ENCODE peak calls at places on chromosomes 1 and 21, in eight cellular contexts. Q, Y, N, K, H, G, U and B are unnamed samples.

GRCh38 chr1:175016073-175016722 is 7.0 kb downstream of the MRPS14 start:
- DNase-seq in K (no peak), H (peak), N (peak), U (peak), G (no peak), Q (peak), Y (no peak), B (no peak)

GRCh38 chr1:227066999-227067398 is 126.9 kb downstream of the COQ8A start:
- DNase-seq in Y (no peak), G (no peak), N (no peak), H (no peak), U (no peak), Q (no peak), K (no peak), B (no peak)

GRCh38 chr1:34985063-34985770 is at the start of gene TMEM35B:
- DNase-seq in Y (peak), U (peak), G (peak), Q (peak), K (peak), N (peak), H (peak), B (peak)

GRCh38 chr1:73783367-73783766 is 414.6 kb downstream of the LRRIQ3 start:
- DNase-seq in K (no peak), G (no peak), Q (no peak), H (no peak), U (no peak), Y (no peak), N (no peak), B (no peak)

GRCh38 chr1:9179450-9179849 is 50.5 kb upstream of the GPR157 start:
- DNase-seq in G (no peak), H (no peak), U (no peak), Y (no peak), N (no peak), Q (no peak), K (no peak), B (no peak)

GRCh38 chr1:109723351-109723750 is 11.3 kb downstream of the GSTM5 start:
- DNase-seq in G (no peak), Q (no peak), N (no peak), U (peak), Y (no peak), K (no peak), H (no peak), B (no peak)

GRCh38 chr1:165925498-165926079 is 98.2 kb downstream of the UCK2 start:
- DNase-seq in N (no peak), Y (no peak), Q (no peak), K (no peak), G (no peak), U (no peak), H (no peak), B (no peak)

GRCh38 chr1:111139234-111139955 is 498 bp downstream of the DRAM2 start:
- DNase-seq in U (peak), G (peak), N (peak), Y (peak), Q (peak), H (peak), K (peak), B (peak)

GRCh38 chr1:227069490-227069889 is 129.4 kb downstream of the COQ8A start:
- DNase-seq in Y (no peak), H (no peak), K (no peak), G (no peak), Q (no peak), N (no peak), U (no peak), B (no peak)

GRCh38 chr1:32494196-32494595 is 29.3 kb downstream of the ZBTB8B start:
- DNase-seq in K (no peak), H (peak), Y (no peak), G (no peak), N (no peak), U (peak), Q (no peak), B (no peak)

GRCh38 chr1:38840281-38840680 is 19.3 kb downstream of the RRAGC start:
- DNase-seq in G (no peak), Y (no peak), Q (no peak), K (no peak), U (no peak), H (no peak), N (no peak), B (no peak)

GRCh38 chr1:93827128-93827527 is 51.9 kb downstream of the DNTTIP2 start:
- DNase-seq in Y (no peak), G (no peak), Q (peak), H (no peak), U (no peak), N (no peak), K (no peak), B (no peak)

GRCh38 chr1:89953072-89953626 is 41.8 kb upstream of the ZNF326 start:
- DNase-seq in Q (peak), Y (peak), U (peak), G (peak), K (no peak), H (peak), N (peak), B (peak)

GRCh38 chr1:158014702-158015320 is 21.4 kb downstream of the KIRREL1 start:
- DNase-seq in U (no peak), Q (no peak), N (no peak), Y (peak), H (no peak), K (no peak), G (peak), B (no peak)

GRCh38 chr1:62175568-62176179 is 19.0 kb upstream of the L1TD1 start:
- DNase-seq in U (peak), G (peak), H (peak), N (peak), Q (peak), K (peak), Y (peak), B (peak)

GRCh38 chr1:173477286-173478098 is at the start of gene PRDX6:
- DNase-seq in Y (no peak), N (peak), K (peak), U (peak), Q (peak), G (peak), H (peak), B (peak)

GRCh38 chr1:235945775-235946565 is 79.3 kb upstream of the LYST start:
- DNase-seq in Y (no peak), U (no peak), K (no peak), Q (no peak), N (no peak), H (no peak), G (no peak), B (no peak)

GRCh38 chr1:31715873-31716220 is 12.0 kb upstream of the COL16A1 start:
- DNase-seq in N (no peak), K (no peak), Q (no peak), H (no peak), Y (no peak), G (no peak), U (no peak), B (no peak)

GRCh38 chr1:165364432-165365133 is 8.1 kb upstream of the LMX1A start:
- DNase-seq in U (no peak), Q (peak), K (no peak), Y (no peak), N (no peak), H (peak), G (no peak), B (no peak)

GRCh38 chr1:21490774-21491482 is 18.3 kb upstream of the ALPL start:
- DNase-seq in K (no peak), G (peak), Q (peak), U (peak), H (peak), N (peak), Y (peak), B (peak)

GRCh38 chr1:43706598-43707190 is 642 bp upstream of the ST3GAL3 start:
- DNase-seq in N (peak), U (peak), Y (peak), K (no peak), G (peak), H (peak), Q (peak), B (peak)

GRCh38 chr1:55280731-55281130 is 65.6 kb upstream of the USP24 start:
- DNase-seq in Y (no peak), H (no peak), N (no peak), G (no peak), K (no peak), U (peak), Q (peak), B (no peak)

GRCh38 chr1:53370369-53370961 is 42.6 kb upstream of the LRP8 start:
- DNase-seq in U (no peak), Y (no peak), Q (no peak), H (no peak), G (no peak), N (no peak), K (peak), B (no peak)

GRCh38 chr1:57831624-57832023 is 407.8 kb upstream of the DAB1 start:
- DNase-seq in Q (peak), U (peak), H (peak), K (no peak), Y (no peak), G (no peak), N (peak), B (no peak)

GRCh38 chr1:41740630-41741239 is 178.0 kb downstream of the HIVEP3 start:
- DNase-seq in H (peak), U (no peak), Q (no peak), K (no peak), G (no peak), N (no peak), Y (no peak), B (peak)

GRCh38 chr1:226960944-226961765 is 21.1 kb downstream of the COQ8A start:
- DNase-seq in H (no peak), G (no peak), U (no peak), Y (no peak), N (no peak), K (no peak), Q (no peak), B (peak)

GRCh38 chr1:59736744-59737143 is 78.0 kb upstream of the HOOK1 start:
- DNase-seq in N (no peak), G (no peak), U (no peak), Y (no peak), H (no peak), K (no peak), Q (no peak), B (no peak)

GRCh38 chr1:36975642-36976041 is 58.7 kb downstream of the GRIK3 start:
- DNase-seq in U (no peak), K (no peak), Y (no peak), Q (no peak), N (no peak), G (no peak), H (no peak), B (no peak)

GRCh38 chr1:162902372-162902771 is 41.4 kb upstream of the CCDC190 start:
- DNase-seq in H (peak), Y (no peak), K (no peak), N (peak), Q (peak), G (no peak), U (peak), B (no peak)

GRCh38 chr1:41153750-41154274 is 88.3 kb downstream of the SCMH1 start:
- DNase-seq in Y (no peak), U (no peak), H (no peak), Q (no peak), G (no peak), K (no peak), N (no peak), B (no peak)

GRCh38 chr1:65525297-65526048 is 105.0 kb downstream of the LEPR start:
- DNase-seq in G (peak), K (peak), Q (no peak), N (no peak), U (no peak), Y (peak), H (no peak), B (peak)

GRCh38 chr1:33082575-33083112 is 1.7 kb downstream of the AZIN2 start:
- DNase-seq in Y (no peak), H (peak), G (no peak), Q (peak), K (no peak), U (no peak), N (no peak), B (no peak)

GRCh38 chr1:201540846-201541735 is 2.2 kb downstream of the NAV1 start:
- DNase-seq in N (no peak), G (no peak), Q (no peak), H (no peak), U (no peak), Y (no peak), K (no peak), B (no peak)

GRCh38 chr1:201544710-201545109 is 5.8 kb downstream of the NAV1 start:
- DNase-seq in Q (no peak), Y (no peak), U (no peak), K (no peak), N (no peak), H (no peak), G (no peak), B (no peak)

GRCh38 chr1:201543871-201544521 is 5.1 kb downstream of the NAV1 start:
- DNase-seq in G (no peak), Y (no peak), Q (no peak), H (no peak), U (no peak), K (no peak), N (no peak), B (no peak)

GRCh38 chr1:201542166-201543045 is 3.5 kb downstream of the NAV1 start:
- DNase-seq in H (no peak), Q (peak), Y (no peak), K (no peak), N (peak), U (peak), G (no peak), B (no peak)

DNA sequence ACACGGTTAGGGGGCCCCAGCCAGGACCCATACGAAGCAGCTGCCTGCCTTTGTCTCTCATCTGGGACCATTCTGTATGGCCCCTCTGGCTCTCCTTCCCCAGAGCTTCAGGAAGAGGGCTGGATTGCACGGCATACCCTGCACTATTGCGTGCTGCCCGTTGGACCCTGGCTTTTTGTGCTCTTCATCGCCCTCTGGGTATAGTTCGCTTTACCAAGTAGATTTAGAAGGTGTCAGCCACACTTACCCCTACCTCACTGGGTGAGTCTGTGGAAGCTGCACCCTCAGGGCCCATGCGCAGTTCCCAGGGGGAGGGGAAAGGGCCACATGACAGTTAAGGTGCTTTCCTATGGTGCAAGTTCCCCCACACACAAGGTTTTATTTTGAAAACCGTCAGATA is 7.2 kb downstream of the NAV1 start:
- DNase-seq in K (no peak), U (no peak), Y (peak), G (peak), Q (no peak), H (no peak), N (no peak), B (no peak)
- TF ChIP-seq CTCF in K (no peak), U (no peak), Y (peak), G (peak), Q (no peak), H (no peak), N (no peak), B (no peak)

GRCh38 chr21:34073749-34074282 is 438 bp downstream of the MRPS6 start:
- DNase-seq in K (peak), G (peak), Y (peak), H (peak), U (no peak), Q (no peak), N (no peak), B (peak)

GRCh38 chr21:34075099-34075425 is 1.7 kb downstream of the MRPS6 start:
- DNase-seq in H (no peak), Y (no peak), Q (no peak), N (no peak), K (no peak), U (no peak), G (no peak), B (no peak)

GRCh38 chr21:34073032-34073748 is at the start of the genes MRPS6 and SLC5A3:
- DNase-seq in Q (peak), Y (peak), K (peak), H (peak), U (peak), N (peak), G (peak), B (peak)

GRCh38 chr21:34075760-34076159 is 2.4 kb downstream of the MRPS6 start:
- DNase-seq in H (peak), G (no peak), Y (no peak), Q (no peak), N (no peak), K (no peak), U (no peak), B (no peak)

GRCh38 chr21:34074283-34075098 is 1.1 kb downstream of the MRPS6 start:
- DNase-seq in U (no peak), Q (no peak), H (peak), K (no peak), G (peak), N (no peak), Y (peak), B (peak)
- TF ChIP-seq CTCF in U (no peak), Q (no peak), H (no peak), K (peak), G (no peak), N (no peak), Y (no peak), B (peak)

DNA sequence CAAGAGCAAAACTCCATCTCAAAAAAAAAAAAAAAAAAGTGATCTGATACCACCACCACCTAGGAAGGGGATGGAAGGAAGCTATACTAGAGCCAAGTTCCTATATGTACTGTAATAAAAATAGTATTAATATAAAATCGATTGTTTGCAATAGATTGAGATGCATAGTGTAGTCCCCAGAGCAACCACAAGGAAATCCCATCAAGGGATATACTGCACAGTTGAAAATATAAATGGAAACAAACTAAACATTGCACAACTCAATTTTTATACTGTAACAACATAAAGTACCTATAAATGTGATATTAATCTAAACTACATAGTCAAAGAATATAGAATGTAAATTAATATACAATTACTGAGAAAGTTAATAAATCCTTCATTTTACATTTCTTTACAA is 20.9 kb upstream of the PSMG1 start:
- DNase-seq in K (no peak), U (no peak), Q (no peak), N (no peak), G (no peak), Y (no peak), H (no peak), B (no peak)
- TF ChIP-seq CTCF in K (peak), U (peak), Q (peak), N (peak), G (no peak), Y (peak), H (peak), B (peak)

GRCh38 chr1:1353389-1354151 is 4.4 kb upstream of the DVL1 start:
- DNase-seq in U (no peak), Q (no peak), N (no peak), H (no peak), K (no peak), G (peak), Y (no peak), B (no peak)

GRCh38 chr1:1355376-1355775 is 3.0 kb downstream of the MXRA8 start:
- DNase-seq in Y (peak), G (no peak), N (no peak), Q (peak), H (peak), U (peak), K (no peak), B (no peak)

GRCh38 chr1:1352784-1353388 is 3.7 kb upstream of the DVL1 start:
- DNase-seq in Q (no peak), G (no peak), U (no peak), H (no peak), N (no peak), Y (no peak), K (no peak), B (no peak)

GRCh38 chr1:1356166-1356795 is 2.1 kb downstream of the MXRA8 start:
- DNase-seq in Y (no peak), N (no peak), G (no peak), H (no peak), Q (no peak), K (no peak), U (no peak), B (no peak)

GRCh38 chr1:1354271-1355247 is 3.8 kb downstream of the MXRA8 start:
- DNase-seq in U (no peak), G (no peak), H (no peak), N (no peak), K (no peak), Y (no peak), Q (no peak), B (no peak)
- TF ChIP-seq CTCF in U (no peak), G (no peak), H (no peak), N (no peak), K (no peak), Y (no peak), Q (no peak), B (no peak)

GRCh38 chr1:246142320-246142893 is 364.7 kb downstream of the SMYD3 start:
- DNase-seq in Y (no peak), K (no peak), G (no peak), N (peak), H (peak), U (peak), Q (peak), B (no peak)
- TF ChIP-seq CTCF in Y (no peak), K (no peak), G (no peak), N (no peak), H (no peak), U (no peak), Q (no peak), B (no peak)

GRCh38 chr1:241730031-241730430 is 78.0 kb downstream of the WDR64 start:
- DNase-seq in H (no peak), U (no peak), Q (no peak), K (no peak), G (no peak), Y (no peak), N (no peak), B (no peak)

GRCh38 chr1:241722984-241723383 is 70.9 kb downstream of the WDR64 start:
- DNase-seq in H (no peak), Q (no peak), G (no peak), K (no peak), Y (no peak), N (no peak), U (no peak), B (no peak)

GRCh38 chr1:241721011-241721410 is 68.9 kb downstream of the WDR64 start:
- DNase-seq in Y (no peak), Q (no peak), K (no peak), G (no peak), U (no peak), N (no peak), H (no peak), B (no peak)

DNA sequence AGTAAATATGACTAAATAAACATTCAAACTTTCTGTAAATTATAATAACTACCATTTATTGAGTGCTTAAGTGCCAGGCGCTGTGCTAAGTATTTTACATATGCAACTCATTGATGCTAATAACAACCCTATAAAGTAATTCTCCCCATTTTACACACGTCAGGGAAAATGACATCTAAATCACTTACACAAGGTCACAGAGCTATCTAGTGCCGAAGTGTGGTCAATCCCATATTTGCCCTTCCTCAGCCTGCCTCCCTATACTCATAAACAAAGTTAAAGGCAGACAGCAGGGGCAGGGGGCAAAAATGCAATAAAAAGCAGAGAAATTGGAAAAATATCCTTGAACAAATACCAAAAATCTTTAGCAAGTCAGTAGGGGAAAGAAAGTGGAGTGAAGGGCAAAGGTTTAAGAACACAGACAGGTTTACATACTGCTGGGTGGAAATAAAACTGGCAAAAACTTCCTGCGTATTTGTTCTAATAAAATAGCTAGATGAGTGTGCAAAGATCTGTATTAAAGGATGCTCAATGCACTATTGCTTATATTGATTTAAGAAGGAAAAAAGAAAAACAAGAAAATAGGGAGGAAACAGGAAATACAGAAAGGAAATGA is 72.8 kb downstream of the WDR64 start:
- DNase-seq in K (no peak), G (no peak), Y (no peak), N (no peak), Q (no peak), H (no peak), U (no peak), B (no peak)
- TF ChIP-seq CTCF in K (no peak), G (no peak), Y (no peak), N (no peak), Q (no peak), H (no peak), U (no peak), B (no peak)

GRCh38 chr1:30353637-30354036 is 369.7 kb downstream of the MATN1 start:
- DNase-seq in Y (peak), G (peak), U (peak), H (no peak), K (no peak), N (no peak), Q (peak), B (no peak)
- TF ChIP-seq CTCF in Y (peak), G (peak), U (no peak), H (peak), K (peak), N (no peak), Q (peak), B (no peak)